ENCODE peak calls at places on chromosomes 1 and 21, in four cellular contexts. I is coronary artery, J is body of pancreas, Y is WTC11. A is an unnamed sample.

GRCh38 chr1:234781241-234782056 is 171.5 kb upstream of the IRF2BP2 start:
- DNase-seq in I (peak), J (peak), Y (no peak), A (no peak)

GRCh38 chr21:37430184-37430821 is 63.7 kb downstream of the DYRK1A start:
- DNase-seq in I (no peak), J (no peak), Y (no peak), A (no peak)

GRCh38 chr21:44914176-44914874 is 6.4 kb downstream of the ITGB2 start:
- DNase-seq in I (no peak), J (no peak), Y (no peak), A (no peak)

GRCh38 chr1:66315675-66316074 is 218.3 kb upstream of the SGIP1 start:
- DNase-seq in I (no peak), J (no peak), Y (no peak), A (no peak)

GRCh38 chr1:90045853-90046563 is 51.1 kb downstream of the ZNF326 start:
- DNase-seq in I (no peak), J (no peak), Y (peak), A (peak)

GRCh38 chr1:156103521-156103947 is 11.0 kb upstream of the LMNA start:
- DNase-seq in I (no peak), J (no peak), Y (no peak), A (no peak)

GRCh38 chr1:233959089-233959488 is 54.6 kb downstream of the SLC35F3 start:
- DNase-seq in I (no peak), J (no peak), Y (no peak), A (no peak)

GRCh38 chr1:156677616-156678596 is 699 bp upstream of the NES start:
- DNase-seq in I (no peak), J (peak), Y (peak), A (peak)

GRCh38 chr1:161958425-161958824 is 65.2 kb downstream of the OLFML2B start:
- DNase-seq in I (no peak), J (no peak), Y (no peak), A (no peak)

GRCh38 chr21:42025392-42026071 is 15.4 kb upstream of the ZBTB21 start:
- DNase-seq in I (no peak), J (no peak), Y (no peak), A (no peak)

GRCh38 chr1:61078611-61079010 is 3.8 kb upstream of the NFIA start:
- DNase-seq in I (no peak), J (no peak), Y (no peak), A (no peak)

GRCh38 chr1:151716771-151717631 is at the start of gene CELF3:
- DNase-seq in I (no peak), J (peak), Y (peak), A (peak)

GRCh38 chr1:167455786-167456446 is 62.4 kb downstream of the CD247 start:
- DNase-seq in I (no peak), J (peak), Y (no peak), A (peak)

GRCh38 chr1:211548321-211549091 is 30.5 kb downstream of the SLC30A1 start:
- DNase-seq in I (no peak), J (no peak), Y (peak), A (no peak)

GRCh38 chr1:245605480-245606156 is 450.8 kb downstream of the KIF26B start:
- DNase-seq in I (no peak), J (peak), Y (no peak), A (no peak)

GRCh38 chr1:46157916-46158311 is 17.0 kb upstream of the TSPAN1 start:
- DNase-seq in I (no peak), J (no peak), Y (no peak), A (no peak)

GRCh38 chr1:244599937-244600350 is 53.0 kb upstream of the DESI2 start:
- DNase-seq in I (no peak), J (no peak), Y (no peak), A (no peak)

GRCh38 chr1:26597629-26598039 is 68.1 kb downstream of the RPS6KA1 start:
- DNase-seq in I (no peak), J (no peak), Y (no peak), A (no peak)

GRCh38 chr1:67683736-67684525 is 1.1 kb upstream of the GADD45A start:
- DNase-seq in I (no peak), J (no peak), Y (no peak), A (no peak)

GRCh38 chr1:1899967-1900327 is 9.1 kb upstream of the GNB1 start:
- DNase-seq in I (no peak), J (no peak), Y (no peak), A (no peak)

GRCh38 chr1:219990782-219991510 is 55.4 kb downstream of the EPRS1 start:
- DNase-seq in I (no peak), J (no peak), Y (no peak), A (no peak)
- TF ChIP-seq CTCF in I (peak), J (peak), Y (peak), A (peak)

GRCh38 chr21:46639489-46640386 is 4.3 kb downstream of the PRMT2 start:
- DNase-seq in I (no peak), J (no peak), Y (no peak), A (no peak)
- TF ChIP-seq CTCF in I (no peak), J (peak), Y (no peak), A (peak)

GRCh38 chr21:17821121-17821520 is 2.0 kb upstream of the C21orf91 start:
- DNase-seq in I (no peak), J (no peak), Y (no peak), A (no peak)

GRCh38 chr21:17823846-17824245 is 4.7 kb upstream of the C21orf91 start:
- DNase-seq in I (no peak), J (no peak), Y (no peak), A (no peak)

GRCh38 chr21:17819878-17820232 is 699 bp upstream of the C21orf91 start:
- DNase-seq in I (no peak), J (no peak), Y (no peak), A (no peak)

GRCh38 chr21:17818158-17819113 is 720 bp downstream of the C21orf91 start:
- DNase-seq in I (no peak), J (peak), Y (peak), A (peak)

DNA sequence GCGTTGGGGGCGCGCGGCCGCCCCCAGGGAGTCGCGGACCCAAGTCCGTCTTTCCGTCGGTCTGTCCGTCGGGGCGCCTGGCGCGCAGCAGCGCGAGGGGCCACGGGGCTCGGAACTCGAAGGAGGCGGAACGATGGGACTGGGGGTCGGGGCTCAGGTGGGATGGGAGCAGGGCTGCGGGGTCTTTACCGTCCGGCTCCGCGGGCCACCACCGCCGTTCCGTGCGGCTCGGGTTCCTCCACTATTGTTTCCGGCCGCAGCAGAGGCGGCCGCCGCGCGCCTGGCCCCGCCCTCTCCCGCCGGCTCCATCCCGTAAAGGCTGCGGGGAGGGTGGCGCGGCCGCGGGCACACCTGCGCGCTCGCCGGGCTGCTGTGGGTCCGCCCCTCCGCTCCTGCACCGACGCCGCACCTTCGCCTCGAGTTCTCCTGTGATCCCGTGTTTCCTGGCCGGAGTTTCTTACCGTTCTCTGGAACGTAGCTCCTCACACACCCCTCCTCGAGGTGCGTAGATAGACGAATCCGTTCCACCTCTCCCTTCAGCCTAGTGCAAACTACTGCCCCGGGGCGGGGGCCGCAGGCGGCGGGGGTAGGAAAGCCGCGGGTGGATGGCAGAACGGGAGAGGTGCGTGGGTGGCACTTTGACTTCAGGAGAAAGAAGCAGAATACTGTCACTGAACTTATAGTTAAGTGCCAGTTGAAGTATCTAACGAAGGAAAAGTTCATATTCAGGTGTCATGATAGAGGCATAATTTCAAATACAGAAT is at the start of gene C21orf91:
- DNase-seq in I (peak), J (peak), Y (peak), A (peak)
- TF ChIP-seq CTCF in I (no peak), J (no peak), Y (no peak), A (no peak)

GRCh38 chr1:32339363-32339978 is 3.4 kb upstream of the MARCKSL1 start:
- DNase-seq in I (no peak), J (no peak), Y (no peak), A (no peak)
- TF ChIP-seq CTCF in I (no peak), J (no peak), Y (no peak), A (no peak)

GRCh38 chr1:93980881-93981280 is 71.7 kb upstream of the GCLM start:
- DNase-seq in I (no peak), J (no peak), Y (no peak), A (no peak)

GRCh38 chr1:93979040-93979717 is 69.9 kb upstream of the GCLM start:
- DNase-seq in I (no peak), J (no peak), Y (no peak), A (no peak)

GRCh38 chr1:93977546-93977945 is 68.3 kb upstream of the GCLM start:
- DNase-seq in I (no peak), J (no peak), Y (no peak), A (no peak)

GRCh38 chr1:93979718-93980319 is 70.6 kb upstream of the GCLM start:
- DNase-seq in I (no peak), J (peak), Y (no peak), A (no peak)

GRCh38 chr1:93980320-93980744 is 71.1 kb upstream of the GCLM start:
- DNase-seq in I (no peak), J (no peak), Y (peak), A (no peak)
- TF ChIP-seq CTCF in I (no peak), J (no peak), Y (peak), A (peak)

GRCh38 chr1:94541175-94542087 is at the start of gene F3:
- DNase-seq in I (peak), J (peak), Y (peak), A (peak)
- TF ChIP-seq CTCF in I (no peak), J (no peak), Y (no peak), A (peak)

DNA sequence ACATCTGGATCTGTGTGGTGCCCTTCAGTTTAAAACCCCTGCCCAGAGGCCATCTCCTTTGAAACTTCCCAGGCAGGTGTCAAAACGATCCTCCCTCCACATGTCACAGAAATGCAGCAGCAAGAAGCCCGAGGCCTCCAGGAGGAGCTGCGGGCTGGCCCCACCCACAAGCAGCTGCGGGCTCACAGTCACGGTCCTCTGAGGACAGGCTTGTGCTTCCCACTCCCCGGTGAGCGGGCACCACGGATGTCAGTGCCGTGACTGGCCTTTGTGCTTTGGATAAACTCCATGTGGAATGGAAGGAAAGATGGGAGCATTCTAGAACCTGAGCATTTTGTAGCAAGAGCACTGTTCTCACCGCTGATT is 65.8 kb downstream of the SIK1 start:
- DNase-seq in I (no peak), J (no peak), Y (no peak), A (no peak)
- TF ChIP-seq CTCF in I (no peak), J (no peak), Y (no peak), A (no peak)

GRCh38 chr21:40128891-40129290 is 261.7 kb downstream of the PCP4 start:
- DNase-seq in I (no peak), J (no peak), Y (no peak), A (no peak)
- TF ChIP-seq CTCF in I (no peak), J (no peak), Y (no peak), A (no peak)

DNA sequence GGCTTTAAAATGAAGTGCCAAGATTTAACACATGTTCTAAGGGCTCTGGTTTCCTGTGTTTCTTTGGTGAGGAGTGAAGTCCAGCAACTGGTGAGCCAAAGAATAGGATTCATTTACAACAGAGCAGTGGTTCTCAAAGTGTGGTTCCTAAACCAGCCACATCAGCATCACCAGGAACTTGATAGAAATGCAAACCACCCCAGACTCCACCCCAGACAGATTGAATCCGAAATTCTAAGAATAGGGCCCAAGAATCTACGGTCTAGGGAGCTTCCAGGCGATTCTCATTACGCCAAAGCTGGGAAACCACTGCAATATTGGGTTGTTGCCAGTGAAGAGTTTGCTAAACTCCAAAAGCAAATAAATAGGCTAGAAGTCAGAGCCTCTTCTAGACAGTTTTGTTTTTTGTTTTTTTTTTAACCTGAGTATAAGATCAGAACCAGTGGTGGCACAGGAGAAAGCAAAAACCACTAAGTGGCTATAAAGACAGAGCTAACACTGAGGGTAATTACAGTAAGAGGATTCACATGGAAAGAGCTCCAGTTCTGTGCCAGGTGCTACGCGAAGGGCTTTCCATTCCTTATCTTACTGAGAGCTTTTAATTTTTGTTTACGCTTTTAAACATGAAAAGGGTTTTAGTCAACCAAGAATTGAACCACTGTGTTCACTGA is 42.5 kb upstream of the FMO2 start:
- DNase-seq in I (no peak), J (peak), Y (no peak), A (no peak)
- TF ChIP-seq CTCF in I (no peak), J (no peak), Y (no peak), A (no peak)